ENCODE peak calls at places on chromosomes 1 and 21, in ten cellular contexts. G, J, Y, H, I, O, M, A, K and X are unnamed samples.

GRCh38 chr1:30527511-30528140 is 195.8 kb downstream of the MATN1 start:
- DNase-seq in A (no peak), Y (peak; percentile 17), M (no peak), K (peak; percentile 70), I (no peak), H (peak; percentile 82), J (no peak), G (peak; percentile 75), O (no peak), X (no peak)

GRCh38 chr21:35780983-35781382 is 279.3 kb downstream of the SETD4 start:
- DNase-seq in I (no peak), K (no peak), M (no peak), A (no peak), J (no peak), H (no peak), Y (no peak), G (no peak), O (no peak), X (no peak)

GRCh38 chr1:34127006-34128000 is 37.7 kb downstream of the CSMD2 start:
- DNase-seq in M (no peak), G (no peak), Y (no peak), H (peak; percentile 32), J (no peak), O (no peak), I (no peak), K (no peak), A (no peak), X (no peak)

GRCh38 chr21:15122241-15122640 is 57.4 kb upstream of the NRIP1 start:
- DNase-seq in K (no peak), O (no peak), A (no peak), I (no peak), Y (peak; percentile 3), M (no peak), G (no peak), J (peak; percentile 22), H (no peak), X (no peak)

GRCh38 chr1:1101503-1101902 is 14.4 kb downstream of the C1orf159 start:
- DNase-seq in J (no peak), K (no peak), H (peak; percentile 34), A (no peak), I (no peak), M (peak; percentile 25), O (no peak), Y (no peak), G (no peak), X (peak; percentile 19)

GRCh38 chr1:151314137-151314875 is 12.9 kb downstream of the PI4KB start:
- DNase-seq in G (no peak), M (no peak), H (peak; percentile 91), J (no peak), Y (peak; percentile 88), I (peak; percentile 37), K (peak; percentile 86), O (peak; percentile 87), A (no peak), X (peak; percentile 90)

GRCh38 chr1:30807318-30808066 is 49.9 kb upstream of the LAPTM5 start:
- DNase-seq in J (no peak), K (peak; percentile 47), Y (no peak), I (no peak), O (no peak), H (no peak), G (no peak), A (no peak), M (no peak), X (peak; percentile 92)

GRCh38 chr21:16408280-16408669 is 678.5 kb downstream of the USP25 start:
- DNase-seq in A (no peak), O (no peak), K (no peak), M (no peak), Y (peak; percentile 64), J (no peak), G (no peak), I (no peak), H (no peak), X (no peak)

GRCh38 chr1:201741763-201742342 is 87.1 kb upstream of the IPO9 start:
- DNase-seq in I (no peak), H (no peak), M (no peak), K (no peak), J (no peak), A (no peak), Y (no peak), O (no peak), G (no peak), X (no peak)

GRCh38 chr21:15908187-15908586 is 178.4 kb downstream of the USP25 start:
- DNase-seq in J (no peak), M (no peak), H (no peak), G (no peak), Y (peak; percentile 55), I (no peak), K (no peak), O (peak; percentile 41), A (no peak), X (no peak)

GRCh38 chr1:196002906-196003305 is 605.3 kb downstream of the KCNT2 start:
- DNase-seq in Y (peak; percentile 6), A (no peak), M (no peak), O (no peak), K (no peak), G (no peak), H (no peak), I (peak; percentile 79), J (no peak), X (no peak)

GRCh38 chr21:31555741-31556191 is 103.7 kb upstream of the SOD1 start:
- DNase-seq in A (no peak), O (no peak), Y (no peak), K (no peak), G (no peak), J (no peak), H (no peak), M (no peak), I (peak; percentile 92), X (peak; percentile 1)

GRCh38 chr1:27604579-27605299 is 795 bp upstream of the AHDC1 start:
- DNase-seq in H (no peak), G (peak; percentile 29), Y (no peak), M (no peak), K (no peak), I (peak; percentile 73), O (no peak), J (no peak), A (no peak), X (no peak)

GRCh38 chr1:223038288-223039006 is 104.6 kb downstream of the TLR5 start:
- DNase-seq in M (no peak), G (no peak), I (peak; percentile 26), K (no peak), J (no peak), A (no peak), Y (no peak), H (no peak), O (no peak), X (no peak)

GRCh38 chr1:7491089-7491817 is 279.8 kb upstream of the VAMP3 start:
- DNase-seq in A (no peak), O (peak; percentile 77), M (no peak), H (no peak), I (no peak), Y (peak; percentile 85), G (no peak), J (no peak), K (no peak), X (no peak)

GRCh38 chr1:243851129-243851756 is 1.2 kb upstream of the AKT3 start:
- DNase-seq in I (no peak), G (no peak), Y (no peak), O (peak; percentile 23), K (no peak), A (no peak), H (peak; percentile 66), J (no peak), M (no peak), X (no peak)

GRCh38 chr1:25873120-25873519 is 2.4 kb downstream of the PAQR7 start:
- DNase-seq in K (no peak), A (no peak), I (no peak), Y (no peak), M (no peak), J (peak; percentile 19), H (no peak), G (no peak), O (no peak), X (no peak)

GRCh38 chr1:155324717-155325595 is 4.3 kb downstream of the RUSC1 start:
- DNase-seq in A (no peak), H (peak; percentile 76), K (peak; percentile 46), J (peak; percentile 86), Y (peak; percentile 34), G (peak; percentile 67), I (peak; percentile 89), M (peak; percentile 57), O (peak; percentile 40), X (peak; percentile 90)

DNA sequence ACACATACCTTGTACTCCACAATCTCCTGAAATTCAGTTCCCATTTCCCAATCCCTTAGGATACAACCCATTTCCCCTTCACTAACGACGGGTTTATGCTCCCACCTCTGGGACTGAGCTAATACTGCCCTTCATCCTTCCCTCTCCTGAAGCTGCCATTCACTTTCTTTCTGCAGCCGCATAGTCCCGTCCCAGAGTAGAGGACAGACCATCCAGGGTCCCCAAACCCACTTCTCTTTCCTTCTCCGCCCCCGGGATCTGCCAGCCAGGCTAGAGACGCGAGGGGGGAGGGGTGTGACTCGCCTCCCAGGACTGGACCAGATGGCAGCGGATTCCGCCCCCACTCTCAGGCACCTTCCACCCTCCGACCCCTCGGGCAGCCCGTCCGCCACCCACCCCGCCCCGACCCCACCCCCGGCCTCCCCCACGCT is 679 bp downstream of the ABL2 start:
- DNase-seq in J (peak; percentile 69), M (no peak), G (peak; percentile 72), K (peak; percentile 40), O (peak; percentile 15), Y (peak; percentile 36), A (no peak), I (peak; percentile 72), H (peak; percentile 58), X (peak; percentile 80)
- H3K4me3 ChIP-seq in J (peak overlapping the region; percentile 100), M (peak overlapping the region; percentile 76), G (peak overlapping the region; percentile 100), K (peak overlapping the region; percentile 99), O (peak overlapping the region; percentile 93), Y (peak overlapping the region; percentile 84), A (peak overlapping the region; percentile 78), I (peak overlapping the region; percentile 82), H (peak overlapping the region; percentile 96), X (peak overlapping the region; percentile 88)

GRCh38 chr21:34614693-34615486 is at the start of gene RCAN1:
- DNase-seq in A (peak; percentile 44), G (peak; percentile 97), K (peak; percentile 91), I (peak; percentile 95), M (peak; percentile 90), Y (peak; percentile 92), J (peak; percentile 96), H (peak; percentile 93), O (peak; percentile 91), X (peak; percentile 95)
- H3K27ac ChIP-seq in A (peak within 1 kb of the TSS; percentile 87), G (peak within 1 kb of the TSS; percentile 66), K (peak within 1 kb of the TSS; percentile 91), I (no peak within 1 kb of the TSS), M (peak within 1 kb of the TSS; percentile 51), Y (peak within 1 kb of the TSS; percentile 58), J (peak within 1 kb of the TSS; percentile 54), H (peak within 1 kb of the TSS; percentile 64), O (peak within 1 kb of the TSS; percentile 72), X (peak within 1 kb of the TSS; percentile 87)

DNA sequence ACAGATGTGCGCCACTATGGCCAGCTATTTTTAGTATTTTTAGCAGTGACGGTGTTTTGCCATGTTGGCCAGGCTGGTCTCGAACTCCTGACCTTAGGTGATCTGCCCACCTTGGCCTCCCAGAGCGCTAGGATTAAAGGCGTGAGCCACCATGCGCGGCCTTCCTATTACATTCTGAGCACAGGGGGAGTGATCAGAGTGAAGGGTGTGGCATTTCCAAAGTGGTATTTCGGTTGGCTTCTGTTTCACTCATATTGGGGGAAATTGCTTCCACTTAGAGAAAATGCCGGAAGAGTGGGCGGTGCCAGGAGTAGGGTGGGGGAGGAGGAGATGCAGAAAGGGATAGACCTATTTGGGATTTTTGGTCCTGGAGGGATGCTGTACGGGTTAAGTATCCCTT is 4.3 kb downstream of the PIK3CD start:
- DNase-seq in Y (no peak), M (no peak), I (no peak), O (no peak), K (no peak), J (no peak), A (no peak), G (no peak), H (no peak), X (no peak)
- H3K4me3 ChIP-seq in Y (no peak overlapping the region), M (no peak overlapping the region), I (no peak overlapping the region), O (no peak overlapping the region), K (no peak overlapping the region), J (no peak overlapping the region), A (no peak overlapping the region), G (no peak overlapping the region), H (no peak overlapping the region), X (no peak overlapping the region)

GRCh38 chr1:21270086-21270689 is 20.1 kb downstream of the ECE1 start:
- DNase-seq in A (no peak), H (peak; percentile 80), K (peak; percentile 75), Y (peak; percentile 40), O (peak; percentile 52), J (peak; percentile 75), M (peak; percentile 84), I (peak; percentile 92), G (peak; percentile 72), X (no peak)
- H3K27ac ChIP-seq in A (no peak overlapping the region), H (no peak overlapping the region), K (peak overlapping the region; percentile 99), Y (no peak overlapping the region), O (no peak overlapping the region), J (peak overlapping the region; percentile 83), M (no peak overlapping the region), I (no peak overlapping the region), G (no peak overlapping the region), X (no peak overlapping the region)